ENCODE peak calls at places on chromosome 14, in seven cellular contexts. E is PC-3; Y is psoas muscle; B is effector memory CD4-positive, alpha-beta T cell; Q is IMR-90; S is ascending aorta; A is aorta. F is an unnamed sample. For H3K9me3, the result is how much of the 10 kb centered on the place peaks cover.

GRCh38 chr14:103724116-103724515 is 8.5 kb downstream of the ZFYVE21 start:
- DNase-seq in E (no peak), Y (peak), B (no peak), Q (peak), S (peak), A (peak), F (no peak)

GRCh38 chr14:34050606-34051005 is 99.7 kb upstream of the EGLN3 start:
- DNase-seq in E (peak), Y (no peak), B (no peak), Q (no peak), S (no peak), A (no peak), F (no peak)

GRCh38 chr14:73338551-73338950 is 101.2 kb downstream of the PAPLN start:
- DNase-seq in E (no peak), Y (no peak), B (no peak), Q (no peak), S (no peak), A (no peak), F (no peak)

GRCh38 chr14:99036594-99037293 is 235.3 kb downstream of the BCL11B start:
- DNase-seq in E (no peak), Y (peak), B (no peak), Q (no peak), S (peak), A (no peak), F (no peak)

GRCh38 chr14:21309238-21309636 is 29.4 kb downstream of the RPGRIP1 start:
- DNase-seq in E (no peak), Y (no peak), B (no peak), Q (no peak), S (no peak), A (no peak), F (peak)

GRCh38 chr14:102171173-102172020 is 31.7 kb downstream of the WDR20 start:
- DNase-seq in E (no peak), Y (no peak), B (no peak), Q (peak), S (no peak), A (no peak), F (no peak)

GRCh38 chr14:65156568-65157366 is 54.5 kb upstream of the MAX start:
- DNase-seq in E (peak), Y (peak), B (no peak), Q (peak), S (peak), A (peak), F (peak)

GRCh38 chr14:29654910-29655590 is 272.6 kb downstream of the PRKD1 start:
- DNase-seq in E (no peak), Y (no peak), B (no peak), Q (peak), S (no peak), A (no peak), F (no peak)

GRCh38 chr14:73591690-73592448 is at the start of gene ACOT4:
- DNase-seq in E (peak), Y (no peak), B (peak), Q (peak), S (no peak), A (peak), F (no peak)

GRCh38 chr14:78606111-78606510 is 435.9 kb downstream of the NRXN3 start:
- DNase-seq in E (no peak), Y (no peak), B (no peak), Q (peak), S (no peak), A (no peak), F (no peak)

GRCh38 chr14:21475767-21476525 is 813 bp downstream of the RAB2B start:
- DNase-seq in E (no peak), Y (no peak), B (no peak), Q (no peak), S (no peak), A (no peak), F (no peak)

GRCh38 chr14:25178255-25178654 is 128.3 kb upstream of the STXBP6 start:
- DNase-seq in E (peak), Y (no peak), B (no peak), Q (no peak), S (no peak), A (no peak), F (no peak)

GRCh38 chr14:100159107-100159864 is at the start of gene DEGS2:
- DNase-seq in E (peak), Y (no peak), B (peak), Q (no peak), S (no peak), A (no peak), F (peak)

GRCh38 chr14:22472935-22473854 is 115.8 kb downstream of the DAD1 start:
- DNase-seq in E (peak), Y (no peak), B (no peak), Q (peak), S (no peak), A (no peak), F (peak)

GRCh38 chr14:100078997-100079561 is 13.9 kb downstream of the EVL start:
- DNase-seq in E (peak), Y (no peak), B (peak), Q (peak), S (no peak), A (no peak), F (no peak)

GRCh38 chr14:54818201-54819133 is 84.2 kb downstream of the GCH1 start:
- DNase-seq in E (peak), Y (no peak), B (no peak), Q (peak), S (no peak), A (no peak), F (no peak)

GRCh38 chr14:22555573-22556011 is 33.4 kb downstream of the DAD1 start:
- DNase-seq in E (peak), Y (no peak), B (peak), Q (peak), S (peak), A (no peak), F (peak)

GRCh38 chr14:72544615-72545387 is 349.1 kb downstream of the DPF3 start:
- DNase-seq in E (no peak), Y (no peak), B (no peak), Q (no peak), S (no peak), A (no peak), F (no peak)

GRCh38 chr14:64826333-64826732 is 53.4 kb downstream of the SPTB start:
- DNase-seq in E (peak), Y (no peak), B (no peak), Q (peak), S (no peak), A (no peak), F (no peak)

GRCh38 chr14:99945732-99946651 is 119.2 kb upstream of the EVL start:
- DNase-seq in E (no peak), Y (no peak), B (no peak), Q (peak), S (no peak), A (no peak), F (no peak)

GRCh38 chr14:53943751-53944083 is 12.9 kb downstream of the BMP4 start:
- DNase-seq in E (no peak), Y (no peak), B (no peak), Q (no peak), S (no peak), A (no peak), F (no peak)

GRCh38 chr14:56730468-56731145 is 79.7 kb downstream of the OTX2 start:
- DNase-seq in E (no peak), Y (no peak), B (no peak), Q (no peak), S (no peak), A (no peak), F (no peak)

GRCh38 chr14:71206766-71207371 is 299.6 kb downstream of the PCNX1 start:
- DNase-seq in E (peak), Y (no peak), B (no peak), Q (peak), S (peak), A (peak), F (no peak)

GRCh38 chr14:21521526-21521925 is 4.6 kb downstream of the SALL2 start:
- DNase-seq in E (peak), Y (no peak), B (no peak), Q (peak), S (no peak), A (no peak), F (no peak)

GRCh38 chr14:33950320-33951182 is at the start of gene EGLN3:
- DNase-seq in E (peak), Y (peak), B (peak), Q (peak), S (peak), A (peak), F (no peak)

GRCh38 chr14:62497708-62498107 is 547.5 kb downstream of the KCNH5 start:
- DNase-seq in E (no peak), Y (no peak), B (no peak), Q (no peak), S (no peak), A (no peak), F (no peak)
- H3K9me3 ChIP-seq in E (under half), Y (under half), B (under half), Q (under half), S (under half), A (under half), F (under half)

GRCh38 chr14:106790189-106791036 is 1264.0 kb downstream of the TMEM121 start:
- DNase-seq in E (peak), Y (peak), B (peak), Q (no peak), S (no peak), A (peak), F (peak)
- H3K9me3 ChIP-seq in E (under half), Y (under half), B (under half), Q (under half), S (under half), A (under half), F (under half)

DNA sequence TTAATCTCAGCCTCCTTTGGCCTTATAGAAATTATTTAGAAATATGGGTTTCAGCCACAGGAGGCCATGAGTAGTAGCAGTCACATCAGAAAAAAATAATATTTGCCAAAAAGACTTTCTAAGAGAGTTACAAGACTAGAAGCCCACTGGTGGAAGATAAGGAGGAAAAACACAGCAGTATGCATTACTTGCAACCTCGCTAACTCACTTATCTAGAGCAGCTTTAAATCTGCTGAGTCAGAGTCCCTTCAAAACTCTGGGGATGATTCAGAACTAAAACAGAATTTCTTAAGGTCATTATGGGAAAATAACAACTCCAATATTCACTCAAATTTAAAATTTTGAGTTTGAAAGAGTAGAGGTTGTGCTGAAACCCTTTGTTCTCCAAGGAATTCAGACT is 6.2 kb downstream of the OR4K17 start:
- DNase-seq in E (no peak), Y (no peak), B (no peak), Q (no peak), S (no peak), A (no peak), F (no peak)
- H3K9me3 ChIP-seq in E (under half), Y (under half), B (under half), Q (under half), S (under half), A (under half), F (under half)

GRCh38 chr14:76212242-76212641 is 60.5 kb downstream of the GPATCH2L start:
- DNase-seq in E (no peak), Y (no peak), B (no peak), Q (no peak), S (no peak), A (no peak), F (no peak)

GRCh38 chr14:76218660-76219059 is 66.9 kb downstream of the GPATCH2L start:
- DNase-seq in E (no peak), Y (no peak), B (no peak), Q (no peak), S (no peak), A (no peak), F (no peak)

GRCh38 chr14:76219873-76220272 is 68.2 kb downstream of the GPATCH2L start:
- DNase-seq in E (no peak), Y (no peak), B (no peak), Q (no peak), S (no peak), A (no peak), F (no peak)

DNA sequence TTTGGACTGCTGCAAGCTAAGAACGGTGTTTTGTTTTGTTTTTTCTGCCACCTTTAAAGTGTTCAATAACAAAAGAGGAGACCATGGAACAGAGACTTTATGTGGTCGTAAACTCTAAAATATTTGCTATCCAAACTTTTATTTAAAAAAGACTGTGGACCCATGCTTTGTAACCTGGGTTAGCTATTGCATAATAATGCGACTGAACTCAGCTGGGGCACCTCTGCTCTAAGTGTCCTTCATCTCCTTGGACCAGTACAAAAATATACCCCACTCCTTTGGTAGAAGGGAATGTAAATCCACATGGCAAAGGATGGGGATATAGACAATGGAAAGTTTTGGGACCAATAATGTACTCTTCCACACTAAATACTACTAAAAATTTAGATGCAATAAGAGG is 65.5 kb downstream of the GPATCH2L start:
- DNase-seq in E (no peak), Y (no peak), B (no peak), Q (no peak), S (no peak), A (no peak), F (no peak)
- H3K9me3 ChIP-seq in E (under half), Y (under half), B (under half), Q (under half), S (under half), A (under half), F (under half)

F was measured in OCI-LY7.